ENCODE peak calls at places on chromosome 19, in four cellular contexts. One of them, this sample, is unnamed.

GRCh38 chr19:1237754-1238372 is at the start of gene CBARP:
- DNase-seq in AG04450: no peak
- DNase-seq in WTC11: peak
- DNase-seq in endothelial cell: peak
- DNase-seq in this sample: no peak

GRCh38 chr19:46546194-46546896 is 50.7 kb upstream of the PNMA8B start:
- DNase-seq in AG04450: no peak
- DNase-seq in WTC11: peak
- DNase-seq in endothelial cell: peak
- DNase-seq in this sample: no peak

GRCh38 chr19:5036733-5037681 is 68.1 kb downstream of the KDM4B start:
- DNase-seq in AG04450: no peak
- DNase-seq in WTC11: no peak
- DNase-seq in endothelial cell: no peak
- DNase-seq in this sample: peak

GRCh38 chr19:18831524-18832330 is at the start of gene UPF1:
- DNase-seq in AG04450: peak
- DNase-seq in WTC11: peak
- DNase-seq in endothelial cell: peak
- DNase-seq in this sample: peak

GRCh38 chr19:982567-983170 is 1.5 kb upstream of the WDR18 start:
- DNase-seq in AG04450: no peak
- DNase-seq in WTC11: peak
- DNase-seq in endothelial cell: peak
- DNase-seq in this sample: peak

GRCh38 chr19:5342573-5343201 is 2.1 kb upstream of the PTPRS start:
- DNase-seq in AG04450: no peak
- DNase-seq in WTC11: no peak
- DNase-seq in endothelial cell: no peak
- DNase-seq in this sample: no peak

GRCh38 chr19:53511933-53512374 is 26.0 kb upstream of the ZNF331 start:
- DNase-seq in AG04450: peak
- DNase-seq in WTC11: peak
- DNase-seq in endothelial cell: peak
- DNase-seq in this sample: peak

GRCh38 chr19:56822755-56823154 is 17.8 kb downstream of the PEG3 start:
- DNase-seq in AG04450: no peak
- DNase-seq in WTC11: no peak
- DNase-seq in endothelial cell: no peak
- DNase-seq in this sample: no peak

GRCh38 chr19:12868540-12869112 is 12.6 kb downstream of the DNASE2 start:
- DNase-seq in AG04450: no peak
- DNase-seq in WTC11: peak
- DNase-seq in endothelial cell: no peak
- DNase-seq in this sample: no peak

GRCh38 chr19:46951236-46951986 is 68.2 kb upstream of the NPAS1 start:
- DNase-seq in AG04450: no peak
- DNase-seq in WTC11: no peak
- DNase-seq in endothelial cell: no peak
- DNase-seq in this sample: no peak

GRCh38 chr19:11324079-11324661 is 15.3 kb downstream of the RAB3D start:
- DNase-seq in AG04450: peak
- DNase-seq in WTC11: no peak
- DNase-seq in endothelial cell: no peak
- DNase-seq in this sample: peak

GRCh38 chr19:34308381-34309367 is 54.3 kb downstream of the GARRE1 start:
- DNase-seq in AG04450: no peak
- DNase-seq in WTC11: no peak
- DNase-seq in endothelial cell: no peak
- DNase-seq in this sample: no peak

GRCh38 chr19:23774156-23774971 is 15.7 kb upstream of the ZNF681 start:
- DNase-seq in AG04450: no peak
- DNase-seq in WTC11: no peak
- DNase-seq in endothelial cell: no peak
- DNase-seq in this sample: no peak